ENCODE peak calls at places on chromosomes 7 and 10, in five cellular contexts. One of them, this sample, is unnamed.

GRCh38 chr10:53356616-53357349 is 584.2 kb upstream of the MBL2 start:
- DNase-seq in PC-3: peak
- DNase-seq in NCI-H774: no peak
- DNase-seq in sigmoid colon: no peak
- DNase-seq in epithelial cell of proximal tubule: no peak
- DNase-seq in this sample: no peak

GRCh38 chr10:127196227-127196954 is at the start of gene INSYN2A:
- DNase-seq in PC-3: peak
- DNase-seq in NCI-H774: no peak
- DNase-seq in sigmoid colon: no peak
- DNase-seq in epithelial cell of proximal tubule: no peak
- DNase-seq in this sample: no peak

GRCh38 chr10:32327364-32327691 is 19.6 kb downstream of the EPC1 start:
- DNase-seq in PC-3: no peak
- DNase-seq in NCI-H774: no peak
- DNase-seq in sigmoid colon: no peak
- DNase-seq in epithelial cell of proximal tubule: no peak
- DNase-seq in this sample: no peak

GRCh38 chr10:59382831-59383295 is 20.5 kb upstream of the FAM13C start:
- DNase-seq in PC-3: no peak
- DNase-seq in NCI-H774: no peak
- DNase-seq in sigmoid colon: no peak
- DNase-seq in epithelial cell of proximal tubule: no peak
- DNase-seq in this sample: no peak

GRCh38 chr10:51159841-51160240 is 85.6 kb downstream of the PRKG1 start:
- DNase-seq in PC-3: no peak
- DNase-seq in NCI-H774: no peak
- DNase-seq in sigmoid colon: no peak
- DNase-seq in epithelial cell of proximal tubule: no peak
- DNase-seq in this sample: no peak

GRCh38 chr7:157657741-157658740 is 321.2 kb downstream of the DNAJB6 start:
- DNase-seq in PC-3: no peak
- DNase-seq in NCI-H774: no peak
- DNase-seq in sigmoid colon: peak
- DNase-seq in epithelial cell of proximal tubule: no peak
- DNase-seq in this sample: no peak

GRCh38 chr10:48549236-48549635 is 55.6 kb downstream of the ARHGAP22 start:
- DNase-seq in PC-3: no peak
- DNase-seq in NCI-H774: no peak
- DNase-seq in sigmoid colon: no peak
- DNase-seq in epithelial cell of proximal tubule: no peak
- DNase-seq in this sample: no peak

GRCh38 chr7:36283711-36284130 is 105.9 kb upstream of the ANLN start:
- DNase-seq in PC-3: no peak
- DNase-seq in NCI-H774: no peak
- DNase-seq in sigmoid colon: peak
- DNase-seq in epithelial cell of proximal tubule: no peak
- DNase-seq in this sample: peak

GRCh38 chr10:71999360-72000072 is 35.3 kb downstream of the CHST3 start:
- DNase-seq in PC-3: no peak
- DNase-seq in NCI-H774: no peak
- DNase-seq in sigmoid colon: peak
- DNase-seq in epithelial cell of proximal tubule: no peak
- DNase-seq in this sample: no peak

GRCh38 chr10:30057421-30057841 is 2.0 kb downstream of the JCAD start:
- DNase-seq in PC-3: peak
- DNase-seq in NCI-H774: no peak
- DNase-seq in sigmoid colon: no peak
- DNase-seq in epithelial cell of proximal tubule: no peak
- DNase-seq in this sample: no peak

GRCh38 chr7:130888468-130888867 is 154.5 kb upstream of the KLF14 start:
- DNase-seq in PC-3: no peak
- DNase-seq in NCI-H774: no peak
- DNase-seq in sigmoid colon: no peak
- DNase-seq in epithelial cell of proximal tubule: no peak
- DNase-seq in this sample: no peak

GRCh38 chr7:31443457-31443856 is 70.4 kb upstream of the ITPRID1 start:
- DNase-seq in PC-3: peak
- DNase-seq in NCI-H774: peak
- DNase-seq in sigmoid colon: no peak
- DNase-seq in epithelial cell of proximal tubule: peak
- DNase-seq in this sample: peak

GRCh38 chr7:26343837-26344236 is 52.2 kb downstream of the SNX10 start:
- DNase-seq in PC-3: no peak
- DNase-seq in NCI-H774: no peak
- DNase-seq in sigmoid colon: no peak
- DNase-seq in epithelial cell of proximal tubule: no peak
- DNase-seq in this sample: no peak

GRCh38 chr7:70614237-70614984 is 517.5 kb upstream of the GALNT17 start:
- DNase-seq in PC-3: no peak
- DNase-seq in NCI-H774: peak
- DNase-seq in sigmoid colon: peak
- DNase-seq in epithelial cell of proximal tubule: no peak
- DNase-seq in this sample: no peak

GRCh38 chr7:91248996-91249395 is 15.2 kb upstream of the FZD1 start:
- DNase-seq in PC-3: no peak
- DNase-seq in NCI-H774: no peak
- DNase-seq in sigmoid colon: no peak
- DNase-seq in epithelial cell of proximal tubule: no peak
- DNase-seq in this sample: no peak

GRCh38 chr7:90777075-90777864 is 181.1 kb downstream of the CDK14 start:
- DNase-seq in PC-3: no peak
- DNase-seq in NCI-H774: no peak
- DNase-seq in sigmoid colon: no peak
- DNase-seq in epithelial cell of proximal tubule: no peak
- DNase-seq in this sample: no peak

GRCh38 chr10:6176691-6177231 is 26.0 kb upstream of the PFKFB3 start:
- DNase-seq in PC-3: peak
- DNase-seq in NCI-H774: no peak
- DNase-seq in sigmoid colon: no peak
- DNase-seq in epithelial cell of proximal tubule: peak
- DNase-seq in this sample: no peak

GRCh38 chr10:11175823-11176243 is 158.2 kb downstream of the CELF2 start:
- DNase-seq in PC-3: no peak
- DNase-seq in NCI-H774: no peak
- DNase-seq in sigmoid colon: no peak
- DNase-seq in epithelial cell of proximal tubule: no peak
- DNase-seq in this sample: no peak

GRCh38 chr7:7761974-7762769 is 43.8 kb upstream of the RPA3 start:
- DNase-seq in PC-3: peak
- DNase-seq in NCI-H774: no peak
- DNase-seq in sigmoid colon: no peak
- DNase-seq in epithelial cell of proximal tubule: no peak
- DNase-seq in this sample: peak

GRCh38 chr10:69800109-69800508 is 1.6 kb upstream of the COL13A1 start:
- DNase-seq in PC-3: peak
- DNase-seq in NCI-H774: no peak
- DNase-seq in sigmoid colon: no peak
- DNase-seq in epithelial cell of proximal tubule: no peak
- DNase-seq in this sample: no peak

GRCh38 chr10:112653215-112653614 is 206.2 kb downstream of the VTI1A start:
- DNase-seq in PC-3: no peak
- DNase-seq in NCI-H774: no peak
- DNase-seq in sigmoid colon: no peak
- DNase-seq in epithelial cell of proximal tubule: no peak
- DNase-seq in this sample: no peak

GRCh38 chr10:31678139-31678536 is 250.5 kb downstream of the ARHGAP12 start:
- DNase-seq in PC-3: no peak
- DNase-seq in NCI-H774: no peak
- DNase-seq in sigmoid colon: no peak
- DNase-seq in epithelial cell of proximal tubule: no peak
- DNase-seq in this sample: no peak